ENCODE peak calls at places on chromosome 7, in eight cellular contexts. D, Q, R, I, Y, K, P and M are unnamed samples.

GRCh38 chr7:26399309-26399610 is 107.6 kb downstream of the SNX10 start:
- DNase-seq in D (peak; percentile 22), Q (no peak), R (no peak), I (no peak), Y (no peak), K (no peak), P (peak; percentile 57), M (no peak)

GRCh38 chr7:116691664-116692063 is 19.7 kb downstream of the MET start:
- DNase-seq in D (no peak), Q (peak; percentile 50), R (no peak), I (peak; percentile 36), Y (no peak), K (no peak), P (no peak), M (no peak)

GRCh38 chr7:28165221-28165807 is 15.3 kb downstream of the JAZF1 start:
- DNase-seq in D (no peak), Q (no peak), R (no peak), I (no peak), Y (no peak), K (no peak), P (no peak), M (no peak)

GRCh38 chr7:157772486-157773130 is 435.8 kb downstream of the DNAJB6 start:
- DNase-seq in D (no peak), Q (no peak), R (no peak), I (no peak), Y (no peak), K (no peak), P (no peak), M (no peak)

GRCh38 chr7:151809864-151810170 is 67.1 kb downstream of the PRKAG2 start:
- DNase-seq in D (no peak), Q (no peak), R (no peak), I (no peak), Y (no peak), K (no peak), P (no peak), M (no peak)

GRCh38 chr7:86932038-86932512 is 127.4 kb downstream of the ELAPOR2 start:
- DNase-seq in D (peak; percentile 49), Q (no peak), R (no peak), I (peak; percentile 23), Y (no peak), K (no peak), P (no peak), M (no peak)

GRCh38 chr7:85695041-85695990 is 508.5 kb upstream of the SEMA3D start:
- DNase-seq in D (no peak), Q (no peak), R (no peak), I (no peak), Y (no peak), K (no peak), P (no peak), M (no peak)

GRCh38 chr7:30705008-30705407 is 22.8 kb upstream of the CRHR2 start:
- DNase-seq in D (no peak), Q (no peak), R (no peak), I (no peak), Y (no peak), K (no peak), P (no peak), M (no peak)

GRCh38 chr7:72163266-72163665 is 248.9 kb downstream of the CALN1 start:
- DNase-seq in D (no peak), Q (no peak), R (no peak), I (no peak), Y (no peak), K (no peak), P (no peak), M (no peak)

GRCh38 chr7:774161-775109 is 47.4 kb upstream of the PRKAR1B start:
- DNase-seq in D (peak; percentile 46), Q (no peak), R (peak; percentile 81), I (peak; percentile 41), Y (peak; percentile 7), K (peak; percentile 79), P (no peak), M (no peak)

GRCh38 chr7:109984726-109985125 is 1106.2 kb upstream of the LRRN3 start:
- DNase-seq in D (no peak), Q (no peak), R (no peak), I (no peak), Y (no peak), K (no peak), P (no peak), M (no peak)

GRCh38 chr7:23136216-23136615 is 30.6 kb downstream of the KLHL7 start:
- DNase-seq in D (no peak), Q (no peak), R (no peak), I (no peak), Y (no peak), K (no peak), P (no peak), M (no peak)

GRCh38 chr7:130365511-130366441 is 14.5 kb upstream of the CPA1 start:
- DNase-seq in D (peak; percentile 88), Q (no peak), R (peak; percentile 80), I (peak; percentile 41), Y (no peak), K (no peak), P (no peak), M (peak; percentile 81)

GRCh38 chr7:123570390-123571182 is 13.0 kb upstream of the NDUFA5 start:
- DNase-seq in D (no peak), Q (no peak), R (no peak), I (no peak), Y (no peak), K (no peak), P (no peak), M (no peak)

GRCh38 chr7:132263151-132263550 is 313.1 kb downstream of the PLXNA4 start:
- DNase-seq in D (no peak), Q (no peak), R (no peak), I (no peak), Y (no peak), K (no peak), P (no peak), M (no peak)

GRCh38 chr7:1948377-1948796 is 278.3 kb downstream of the ELFN1 start:
- DNase-seq in D (no peak), Q (no peak), R (no peak), I (no peak), Y (no peak), K (no peak), P (peak; percentile 34), M (peak; percentile 62)

DNA sequence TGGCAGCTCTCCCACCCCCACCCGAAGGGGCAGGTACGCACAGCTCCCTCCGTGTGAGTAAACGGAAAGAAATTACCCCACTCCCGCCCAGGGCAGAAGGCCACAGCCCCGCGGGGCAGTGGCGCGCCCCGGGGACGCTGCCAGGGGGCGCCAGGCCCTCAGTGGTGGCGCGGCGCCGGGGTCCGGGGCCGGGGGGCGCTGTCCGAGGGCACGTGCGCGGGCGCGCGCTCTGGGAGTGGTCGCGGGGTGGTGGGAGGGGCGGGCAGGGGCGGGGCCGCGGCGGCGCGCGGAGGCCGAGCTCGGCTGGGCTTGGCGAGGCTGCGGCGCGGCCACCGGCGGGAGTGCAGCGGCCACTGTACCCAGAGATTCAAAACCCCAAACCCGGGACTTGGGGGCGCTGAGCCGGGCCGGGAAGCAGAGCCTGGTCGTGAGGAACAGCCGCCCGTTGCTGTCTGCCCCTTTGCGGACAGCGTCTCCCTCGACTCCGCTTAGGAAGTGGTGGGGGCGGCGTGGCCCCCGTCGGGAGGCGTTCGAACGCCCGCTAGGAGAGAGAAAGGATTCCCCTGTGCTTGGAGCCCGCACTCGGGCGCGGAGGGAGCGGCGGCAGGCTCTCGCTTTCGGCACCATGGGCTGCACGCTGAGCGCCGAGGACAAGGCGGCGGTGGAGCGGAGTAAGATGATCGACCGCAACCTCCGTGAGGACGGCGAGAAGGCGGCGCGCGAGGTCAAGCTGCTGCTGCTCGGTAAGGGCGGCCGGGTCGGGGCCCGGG is at the start of gene GNAI1:
- DNase-seq in D (peak; percentile 81), Q (peak; percentile 92), R (no peak), I (no peak), Y (peak; percentile 60), K (peak; percentile 67), P (peak; percentile 84), M (peak; percentile 84)
- TF ChIP-seq POLR2A in D (peak; percentile 62), Q (peak; percentile 77), R (no peak), I (no peak), Y (peak; percentile 36), K (peak; percentile 89), P (peak; percentile 70), M (peak; percentile 37)

DNA sequence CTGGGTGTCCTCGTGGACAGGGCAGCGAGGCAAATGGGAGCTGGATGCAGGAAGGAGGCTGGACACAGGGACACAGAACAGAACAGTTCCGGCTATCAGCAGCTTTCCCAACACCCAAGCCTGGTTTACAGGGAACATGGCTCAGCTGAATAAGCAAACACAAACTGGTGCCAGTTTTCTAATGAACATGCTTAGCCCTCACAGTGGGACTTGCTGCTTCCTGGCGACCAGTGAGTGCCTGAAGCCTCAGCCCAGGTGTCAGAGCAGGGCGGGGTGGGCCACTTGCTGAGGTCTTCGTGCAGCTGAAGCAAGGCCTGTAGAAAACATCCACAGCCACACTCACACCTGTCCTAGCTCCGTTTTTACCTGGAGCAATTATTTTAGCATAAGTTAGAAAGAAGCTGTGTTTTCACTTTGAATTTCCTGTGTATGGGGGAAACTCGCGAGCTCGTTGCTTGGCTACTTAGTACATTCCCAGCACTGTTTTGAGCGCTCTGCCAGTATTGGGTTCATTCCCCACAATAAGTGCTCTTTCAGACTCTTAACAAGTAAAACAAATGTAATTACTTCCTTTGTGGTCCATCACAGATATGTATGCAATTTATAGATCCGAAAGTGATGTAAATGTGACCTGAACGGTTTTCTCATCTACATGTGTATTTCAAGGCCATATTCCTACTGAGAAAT is 261.2 kb upstream of the SHH start:
- DNase-seq in D (no peak), Q (no peak), R (no peak), I (no peak), Y (no peak), K (no peak), P (no peak), M (no peak)
- TF ChIP-seq POLR2A in D (no peak), Q (no peak), R (no peak), I (no peak), Y (no peak), K (no peak), P (no peak), M (no peak)

GRCh38 chr7:75875113-75876080 is 3.4 kb upstream of the RHBDD2 start:
- DNase-seq in D (no peak), Q (no peak), R (no peak), I (no peak), Y (no peak), K (no peak), P (no peak), M (no peak)
- TF ChIP-seq POLR2A in D (no peak), Q (no peak), R (no peak), I (no peak), Y (no peak), K (no peak), P (no peak), M (no peak)

GRCh38 chr7:100825760-100826545 is 1.4 kb downstream of the EPHB4 start:
- DNase-seq in D (peak; percentile 55), Q (no peak), R (no peak), I (no peak), Y (no peak), K (no peak), P (no peak), M (no peak)

GRCh38 chr7:100829150-100829716 is 1.9 kb upstream of the EPHB4 start:
- DNase-seq in D (peak; percentile 75), Q (peak; percentile 88), R (no peak), I (no peak), Y (no peak), K (no peak), P (peak; percentile 71), M (no peak)

GRCh38 chr7:100826546-100827329 is 585 bp downstream of the EPHB4 start:
- DNase-seq in D (peak; percentile 51), Q (peak; percentile 52), R (peak; percentile 21), I (peak; percentile 9), Y (no peak), K (no peak), P (no peak), M (no peak)

GRCh38 chr7:100825215-100825671 is 2.1 kb downstream of the EPHB4 start:
- DNase-seq in D (no peak), Q (peak; percentile 51), R (no peak), I (no peak), Y (no peak), K (no peak), P (peak; percentile 69), M (no peak)

GRCh38 chr7:100827330-100828226 is at the start of gene EPHB4:
- DNase-seq in D (peak; percentile 95), Q (peak; percentile 96), R (peak; percentile 23), I (peak; percentile 39), Y (peak; percentile 77), K (peak; percentile 81), P (peak; percentile 87), M (peak; percentile 94)
- TF ChIP-seq POLR2A in D (peak; percentile 13), Q (peak; percentile 39), R (no peak), I (no peak), Y (peak; percentile 54), K (peak; percentile 39), P (peak; percentile 45), M (peak; percentile 20)